ENCODE peak calls at places on chromosomes 3 and 15, in seven cellular contexts. U is CD8-positive, alpha-beta memory T cell; R is Daoy; G is mesothelial cell of epicardium; S is stimulated activated naive B cell treated with anti-CD40 and anti-IgM and Interleukin-4, amounts not matched to agents 10 μg/mL and 1 μg/mL and 100 μg/mL, for 72 hours; N is RPMI8226; V is astrocyte of the spinal cord. A is an unnamed sample.

GRCh38 chr3:100032262-100032661 is 82.0 kb downstream of the FILIP1L start:
- DNase-seq in U (no peak), R (peak), G (no peak), S (no peak), N (no peak), V (peak), A (peak)

GRCh38 chr3:46098319-46098761 is 71.1 kb upstream of the XCR1 start:
- DNase-seq in U (peak), R (peak), G (no peak), S (no peak), N (peak), V (peak), A (peak)

GRCh38 chr3:853489-853888 is 239.3 kb upstream of the CNTN6 start:
- DNase-seq in U (no peak), R (no peak), G (no peak), S (no peak), N (no peak), V (no peak), A (no peak)

GRCh38 chr3:78659386-78659987 is 1108.3 kb downstream of the ROBO1 start:
- DNase-seq in U (peak), R (peak), G (no peak), S (no peak), N (peak), V (peak), A (peak)

GRCh38 chr3:190886945-190887344 is 24.5 kb upstream of the GMNC start:
- DNase-seq in U (no peak), R (peak), G (no peak), S (no peak), N (no peak), V (peak), A (no peak)

GRCh38 chr3:115111632-115112031 is 35.5 kb downstream of the ZBTB20 start:
- DNase-seq in U (no peak), R (no peak), G (no peak), S (no peak), N (no peak), V (no peak), A (no peak)

GRCh38 chr15:66842710-66843441 is 140.8 kb downstream of the SMAD6 start:
- DNase-seq in U (no peak), R (peak), G (peak), S (no peak), N (peak), V (peak), A (peak)

GRCh38 chr15:63060699-63061098 is 18.2 kb downstream of the TPM1 start:
- DNase-seq in U (no peak), R (no peak), G (no peak), S (no peak), N (no peak), V (peak), A (peak)

GRCh38 chr3:177754508-177754921 is 557.2 kb upstream of the TBL1XR1 start:
- DNase-seq in U (no peak), R (peak), G (no peak), S (no peak), N (no peak), V (peak), A (peak)

GRCh38 chr3:59572106-59572505 is 522.3 kb upstream of the CFAP20DC start:
- DNase-seq in U (no peak), R (no peak), G (no peak), S (no peak), N (no peak), V (no peak), A (no peak)

GRCh38 chr3:72896996-72897757 is 9.3 kb downstream of the GXYLT2 start:
- DNase-seq in U (no peak), R (no peak), G (no peak), S (no peak), N (no peak), V (peak), A (peak)

GRCh38 chr3:17491601-17492000 is 250.8 kb downstream of the TBC1D5 start:
- DNase-seq in U (no peak), R (peak), G (no peak), S (no peak), N (peak), V (peak), A (peak)

GRCh38 chr15:47301481-47301880 is 415.8 kb upstream of the SEMA6D start:
- DNase-seq in U (no peak), R (no peak), G (no peak), S (no peak), N (peak), V (no peak), A (no peak)